ENCODE peak calls at places on chromosomes 16 and 17, in six cellular contexts. B, E, I, Y, A and J are unnamed samples.

GRCh38 chr17:59069856-59070255 is 36.8 kb downstream of the TRIM37 start:
- DNase-seq in I (no peak), B (no peak), Y (no peak), E (no peak), A (no peak), J (no peak)

GRCh38 chr16:11736903-11737302 is 5.8 kb downstream of the TXNDC11 start:
- DNase-seq in B (no peak), Y (no peak), A (no peak), I (no peak), E (no peak), J (no peak)

GRCh38 chr17:75595284-75595918 is 7.8 kb downstream of the MYO15B start:
- DNase-seq in Y (no peak), B (no peak), A (no peak), I (no peak), E (no peak), J (no peak)

GRCh38 chr16:67456383-67457140 is 24.4 kb downstream of the ATP6V0D1 start:
- DNase-seq in A (no peak), E (peak; percentile 77), B (peak; percentile 95), Y (no peak), I (no peak), J (no peak)

GRCh38 chr17:4940625-4941021 is 555 bp downstream of the RNF167 start:
- DNase-seq in Y (no peak), E (peak; percentile 42), I (peak; percentile 68), A (peak; percentile 75), B (no peak), J (no peak)

GRCh38 chr16:75235721-75236193 is 15.7 kb downstream of the BCAR1 start:
- DNase-seq in Y (no peak), B (peak; percentile 70), A (no peak), I (no peak), E (peak; percentile 19), J (no peak)

GRCh38 chr16:82646504-82646903 is 19.7 kb downstream of the CDH13 start:
- DNase-seq in A (no peak), Y (no peak), I (no peak), B (no peak), E (no peak), J (no peak)

GRCh38 chr16:89860747-89861304 is 12.6 kb upstream of the TCF25 start:
- DNase-seq in Y (peak; percentile 72), E (peak; percentile 65), B (no peak), I (peak; percentile 70), A (peak; percentile 87), J (no peak)

GRCh38 chr16:54750249-54750648 is 180.4 kb upstream of the IRX5 start:
- DNase-seq in I (no peak), B (no peak), Y (no peak), A (no peak), E (no peak), J (peak; percentile 66)

GRCh38 chr17:76088868-76089576 is 10.0 kb downstream of the ZACN start:
- DNase-seq in I (no peak), Y (no peak), A (no peak), B (peak; percentile 60), E (no peak), J (no peak)

GRCh38 chr16:9039208-9039607 is 52.2 kb upstream of the HAPSTR1 start:
- DNase-seq in E (no peak), I (no peak), B (no peak), A (no peak), Y (no peak), J (no peak)

GRCh38 chr16:22948603-22949368 is 134.8 kb downstream of the HS3ST2 start:
- DNase-seq in A (no peak), B (peak; percentile 78), Y (peak; percentile 2), I (peak; percentile 71), E (peak; percentile 78), J (peak; percentile 94)

GRCh38 chr17:64685705-64686104 is 23.6 kb upstream of the SMURF2 start:
- DNase-seq in B (no peak), Y (no peak), E (no peak), A (no peak), I (no peak), J (no peak)

DNA sequence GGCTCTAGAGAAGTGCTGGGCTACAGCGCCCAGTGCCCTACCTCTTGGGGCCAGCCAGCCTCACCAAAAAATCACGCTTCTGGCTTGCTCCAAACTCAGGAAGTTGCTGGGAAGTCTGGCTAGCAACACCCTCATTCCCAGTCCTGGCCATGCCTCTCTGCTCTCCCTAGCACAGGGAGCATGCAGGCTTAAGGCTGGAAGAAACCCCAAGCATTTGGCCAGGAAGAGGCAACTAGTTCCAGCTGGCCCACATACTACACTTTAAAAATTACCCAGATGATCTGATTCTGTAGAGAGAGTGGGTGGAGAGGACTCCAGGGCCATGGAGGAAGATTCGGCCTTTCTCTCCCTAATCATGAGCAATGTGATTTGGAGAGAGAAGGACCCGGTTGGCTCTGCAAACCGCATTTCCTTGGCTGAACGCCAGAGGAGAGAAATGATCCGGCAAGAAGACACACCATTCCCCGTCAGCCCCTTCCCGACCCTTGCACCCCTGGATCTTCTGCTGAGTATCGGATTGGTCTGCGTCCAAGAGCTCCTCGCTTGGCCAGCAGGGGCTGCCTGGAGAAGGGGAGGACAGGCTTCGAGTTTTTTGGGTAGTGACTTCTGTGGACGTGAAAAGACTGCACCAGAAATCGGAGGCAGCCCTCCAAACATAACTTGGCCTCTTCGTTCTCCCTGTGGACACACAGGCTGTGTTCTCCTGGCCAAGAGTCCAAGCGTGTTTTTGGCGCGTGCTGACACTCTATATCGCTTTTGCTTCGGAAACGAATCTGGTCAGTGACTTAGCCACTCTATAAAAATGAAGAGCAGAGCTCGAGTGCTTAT is 406.3 kb downstream of the WWOX start:
- DNase-seq in Y (no peak), I (no peak), A (no peak), B (peak; percentile 86), E (peak; percentile 61), J (no peak)
- H3K4me3 ChIP-seq in Y (no peak overlapping the region), I (no peak overlapping the region), A (no peak overlapping the region), B (peak overlapping the region; percentile 27), E (no peak overlapping the region), J (peak overlapping the region; percentile 35)

GRCh38 chr17:81901167-81902022 is 643 bp upstream of the NPB start:
- DNase-seq in E (no peak), Y (no peak), A (no peak), B (no peak), I (no peak), J (no peak)
- H3K4me3 ChIP-seq in E (peak overlapping the region; percentile 28), Y (no peak overlapping the region), A (no peak overlapping the region), B (peak overlapping the region; percentile 29), I (peak overlapping the region; percentile 40), J (peak overlapping the region; percentile 50)

DNA sequence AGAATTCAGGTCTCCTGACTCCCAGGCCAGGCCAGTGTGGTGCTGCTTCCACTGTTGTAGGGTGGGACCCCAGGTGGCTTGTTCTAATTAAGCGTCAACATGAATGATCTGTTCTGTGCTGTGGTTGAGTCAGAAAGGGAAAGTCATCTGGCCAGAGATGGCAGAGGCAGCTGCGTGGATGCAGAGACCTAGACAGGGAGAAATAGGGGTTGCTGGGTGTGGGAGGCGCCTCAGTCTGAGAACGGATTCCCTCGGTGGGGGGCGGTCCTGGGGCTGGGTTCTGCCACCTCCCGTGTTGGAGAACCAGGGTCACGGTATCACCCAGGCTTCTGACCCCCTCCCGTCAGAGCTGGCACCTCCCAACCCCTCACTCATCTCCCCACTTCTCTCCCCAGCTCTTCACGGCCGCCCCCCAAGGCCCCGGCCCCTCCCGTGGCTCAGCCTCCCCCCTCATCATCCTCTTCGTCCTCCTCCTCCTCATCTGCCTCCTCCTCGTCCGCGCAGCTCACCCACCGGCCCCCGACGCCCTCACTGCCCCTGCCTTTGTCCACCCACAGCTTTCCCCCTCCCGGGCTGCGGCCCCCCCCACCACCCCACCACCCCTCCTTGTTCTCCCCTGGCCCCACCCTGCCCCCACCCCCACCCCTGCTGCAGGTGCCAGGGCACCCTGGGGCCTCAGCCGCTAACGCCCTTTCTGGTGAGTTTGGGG is 5.7 kb downstream of the FBRS start:
- DNase-seq in A (no peak), E (no peak), B (no peak), Y (no peak), I (no peak), J (no peak)
- H3K4me3 ChIP-seq in A (no peak overlapping the region), E (no peak overlapping the region), B (no peak overlapping the region), Y (no peak overlapping the region), I (no peak overlapping the region), J (no peak overlapping the region)

GRCh38 chr17:48555616-48556533 is 11.0 kb upstream of the HOXB2 start:
- DNase-seq in Y (no peak), B (peak; percentile 63), E (no peak), A (no peak), I (no peak), J (no peak)
- H3K4me3 ChIP-seq in Y (no peak overlapping the region), B (peak overlapping the region; percentile 49), E (peak overlapping the region; percentile 12), A (peak overlapping the region; percentile 45), I (peak overlapping the region; percentile 1), J (peak overlapping the region; percentile 56)

GRCh38 chr17:35731932-35732805 is 730 bp downstream of the RASL10B start:
- DNase-seq in B (no peak), A (peak; percentile 48), I (no peak), Y (no peak), E (no peak), J (no peak)
- H3K4me3 ChIP-seq in B (peak overlapping the region; percentile 68), A (no peak overlapping the region), I (peak overlapping the region; percentile 47), Y (no peak overlapping the region), E (peak overlapping the region; percentile 41), J (peak overlapping the region; percentile 76)

GRCh38 chr16:31136287-31136662 is 748 bp upstream of the PRSS8 start:
- DNase-seq in I (no peak), A (no peak), Y (no peak), E (no peak), B (no peak), J (no peak)

GRCh38 chr16:31142109-31143035 is 6.8 kb upstream of the PRSS8 start:
- DNase-seq in B (peak; percentile 99), Y (peak; percentile 92), E (peak; percentile 100), A (peak; percentile 98), I (peak; percentile 99), J (peak; percentile 100)

GRCh38 chr16:31141489-31142108 is 6.1 kb upstream of the PRSS8 start:
- DNase-seq in Y (no peak), E (peak; percentile 57), I (no peak), A (peak; percentile 56), B (peak; percentile 77), J (no peak)

GRCh38 chr16:31135535-31136286 is at the start of gene PRSS8:
- DNase-seq in I (no peak), Y (no peak), B (no peak), E (peak; percentile 97), A (no peak), J (no peak)

DNA sequence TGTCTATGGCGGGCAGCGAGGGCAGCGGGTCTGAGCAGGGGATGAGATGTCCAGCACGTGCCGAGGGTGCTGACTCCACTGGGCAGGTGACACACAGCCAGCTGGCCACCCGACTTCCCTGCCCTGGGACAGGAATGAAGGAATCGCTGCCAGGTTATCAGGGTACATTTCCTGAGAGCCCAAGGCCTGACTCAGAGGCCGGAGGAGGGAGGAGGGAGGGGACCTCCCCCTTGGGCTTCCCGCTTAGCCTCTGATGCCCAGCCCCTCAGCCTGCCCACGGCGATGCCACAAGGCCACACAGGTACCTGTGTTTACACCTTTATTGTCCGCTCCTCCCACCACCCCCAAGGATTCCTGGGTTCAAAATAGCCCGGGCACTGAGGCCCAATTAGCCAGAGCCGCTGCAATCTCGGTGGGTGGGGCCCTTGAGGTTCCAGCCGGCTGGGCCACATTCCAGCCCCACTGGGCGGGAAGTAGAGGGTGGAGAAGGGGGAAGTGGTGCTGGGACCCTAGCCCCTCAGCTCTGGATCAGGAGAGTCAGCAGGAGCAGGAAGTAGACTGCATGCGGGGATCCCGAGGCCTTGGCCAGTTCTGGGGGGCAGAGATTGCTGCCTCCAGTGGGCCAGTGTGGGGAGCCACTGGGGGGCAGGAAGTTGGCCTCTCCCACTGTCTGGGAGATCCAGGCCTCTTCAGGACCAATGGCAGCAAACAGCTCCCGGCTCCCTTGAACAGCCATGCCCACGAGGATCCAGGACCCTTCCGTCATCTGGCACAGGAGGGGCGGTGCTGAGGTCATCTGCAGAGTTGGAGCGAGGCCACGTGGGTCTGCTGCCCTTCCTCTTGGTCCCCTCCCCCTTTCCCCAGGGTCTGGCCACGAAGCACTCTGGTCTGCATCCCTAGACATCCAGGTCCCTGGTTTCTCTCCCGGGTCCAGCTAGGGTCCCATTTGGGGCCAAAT is 3.4 kb upstream of the PRSS8 start:
- DNase-seq in I (no peak), B (no peak), E (peak; percentile 83), A (no peak), Y (no peak), J (no peak)
- H3K4me3 ChIP-seq in I (no peak overlapping the region), B (no peak overlapping the region), E (no peak overlapping the region), A (no peak overlapping the region), Y (no peak overlapping the region), J (peak overlapping the region; percentile 14)